ENCODE peak calls at places on chromosomes 2 and 18, in five cellular contexts. R is stimulated activated CD4-positive, alpha-beta T cell treated with anti-CD3 and anti-CD28 coated beads, TNF-alpha, amount 100 ng/mL, for 4 hours; F is NCI-H446 treated with DMSO at 0.1 percent for 48 hours; T is gastrocnemius medialis; N is iris pigment epithelial cell. X is an unnamed sample.

GRCh38 chr2:144449028-144449406 is 70.9 kb downstream of the ZEB2 start:
- DNase-seq in R (no peak), F (no peak), T (peak; percentile 33), N (no peak), X (no peak)

GRCh38 chr2:158733430-158733755 is 61.7 kb upstream of the DAPL1 start:
- DNase-seq in R (no peak), F (no peak), T (no peak), N (peak; percentile 18), X (no peak)

GRCh38 chr2:103009861-103010260 is 248.0 kb downstream of the TMEM182 start:
- DNase-seq in R (no peak), F (peak; percentile 91), T (no peak), N (no peak), X (no peak)

GRCh38 chr2:233387667-233388528 is 33.6 kb downstream of the DGKD start:
- DNase-seq in R (no peak), F (peak; percentile 82), T (peak; percentile 66), N (peak; percentile 96), X (peak; percentile 94)

GRCh38 chr2:11787991-11788390 is 41.6 kb downstream of the LPIN1 start:
- DNase-seq in R (no peak), F (no peak), T (no peak), N (no peak), X (no peak)

GRCh38 chr2:232431705-232432590 is 24.0 kb upstream of the ALPI start:
- DNase-seq in R (no peak), F (no peak), T (no peak), N (no peak), X (no peak)

GRCh38 chr2:184346338-184346862 is 251.9 kb upstream of the ZNF804A start:
- DNase-seq in R (no peak), F (no peak), T (no peak), N (peak; percentile 37), X (no peak)

GRCh38 chr2:219697811-219698683 is 70.6 kb downstream of the SLC4A3 start:
- DNase-seq in R (no peak), F (no peak), T (no peak), N (no peak), X (no peak)

GRCh38 chr2:45964226-45964841 is 312.9 kb downstream of the PRKCE start:
- DNase-seq in R (no peak), F (peak; percentile 86), T (no peak), N (peak; percentile 67), X (peak; percentile 87)

GRCh38 chr2:223523541-223523940 is 78.6 kb downstream of the SCG2 start:
- DNase-seq in R (no peak), F (no peak), T (no peak), N (peak; percentile 68), X (no peak)

GRCh38 chr2:136118819-136119716 is 1.1 kb upstream of the CXCR4 start:
- DNase-seq in R (peak; percentile 72), F (no peak), T (no peak), N (no peak), X (no peak)

GRCh38 chr2:135638825-135639224 is 102.8 kb upstream of the UBXN4 start:
- DNase-seq in R (no peak), F (no peak), T (no peak), N (no peak), X (no peak)

GRCh38 chr2:223909048-223909741 is 35.9 kb downstream of the WDFY1 start:
- DNase-seq in R (no peak), F (no peak), T (no peak), N (no peak), X (no peak)

GRCh38 chr2:39435254-39435653 is 1.8 kb downstream of the MAP4K3 start:
- DNase-seq in R (no peak), F (no peak), T (no peak), N (peak; percentile 44), X (peak; percentile 58)

GRCh38 chr2:135074216-135074615 is 22.1 kb downstream of the RAB3GAP1 start:
- DNase-seq in R (no peak), F (no peak), T (no peak), N (no peak), X (no peak)

GRCh38 chr2:104853401-104853925 is 452 bp upstream of the POU3F3 start:
- DNase-seq in R (no peak), F (no peak), T (no peak), N (no peak), X (no peak)

GRCh38 chr2:151344906-151345305 is 12.5 kb upstream of the TNFAIP6 start:
- DNase-seq in R (no peak), F (no peak), T (no peak), N (no peak), X (no peak)

GRCh38 chr2:174145827-174146226 is 102.5 kb downstream of the OLA1 start:
- DNase-seq in R (no peak), F (no peak), T (no peak), N (peak; percentile 69), X (no peak)

GRCh38 chr18:816869-817268 is 4.8 kb upstream of the YES1 start:
- DNase-seq in R (no peak), F (no peak), T (no peak), N (no peak), X (no peak)